ENCODE peak calls at places on chromosomes 6 and 20, in eight cellular contexts. U is upper lobe of right lung, D is upper lobe of left lung, K is tibial artery, J is IMR-90, O is psoas muscle, Q is HCT116, E is heart right ventricle. V is an unnamed sample. For H3K27me3, the result is how much of the 10 kb centered on the place peaks cover.

GRCh38 chr20:3311623-3312022 is 72.6 kb upstream of the SLC4A11 start:
- DNase-seq in D (no peak), K (no peak), J (no peak), E (no peak), O (no peak), Q (no peak), U (no peak), V (no peak)

GRCh38 chr20:46915580-46916243 is 21.1 kb downstream of the EYA2 start:
- DNase-seq in U (no peak), E (no peak), K (no peak), D (no peak), Q (no peak), J (peak), O (no peak), V (no peak)

GRCh38 chr20:49470922-49471321 is 11.5 kb downstream of the KCNB1 start:
- DNase-seq in J (no peak), U (no peak), D (no peak), E (no peak), K (no peak), O (no peak), Q (no peak), V (no peak)

GRCh38 chr6:163661271-163661671 is 246.8 kb downstream of the QKI start:
- DNase-seq in K (no peak), D (peak), O (no peak), Q (no peak), E (no peak), J (no peak), U (no peak), V (peak)

GRCh38 chr20:32823737-32824588 is 4.2 kb downstream of the MAPRE1 start:
- DNase-seq in Q (no peak), J (peak), O (no peak), U (no peak), K (no peak), D (no peak), E (no peak), V (no peak)

GRCh38 chr6:34301408-34301807 is 52.6 kb upstream of the SMIM29 start:
- DNase-seq in Q (no peak), O (peak), D (no peak), J (peak), U (no peak), K (peak), E (peak), V (no peak)

GRCh38 chr20:17969276-17969883 is 562 bp downstream of the MGME1 start:
- DNase-seq in U (no peak), J (no peak), D (peak), K (no peak), E (peak), O (peak), Q (no peak), V (no peak)

GRCh38 chr20:3250091-3250504 is 11.1 kb upstream of the SLC4A11 start:
- DNase-seq in J (no peak), Q (no peak), O (no peak), D (no peak), K (no peak), U (no peak), E (no peak), V (no peak)

GRCh38 chr20:4973330-4974097 is 27.8 kb downstream of the SLC23A2 start:
- DNase-seq in U (peak), Q (no peak), J (peak), D (peak), O (peak), E (peak), K (peak), V (peak)

GRCh38 chr6:170094686-170095272 is 196.1 kb downstream of the DLL1 start:
- DNase-seq in E (no peak), Q (no peak), D (peak), K (peak), U (peak), O (peak), J (no peak), V (no peak)

GRCh38 chr20:17871861-17872260 is 96.7 kb downstream of the SNX5 start:
- DNase-seq in E (no peak), O (no peak), U (no peak), Q (no peak), J (no peak), K (peak), D (no peak), V (no peak)

GRCh38 chr6:41033776-41034175 is 5.2 kb downstream of the UNC5CL start:
- DNase-seq in E (no peak), K (no peak), J (no peak), O (no peak), D (no peak), U (no peak), Q (no peak), V (no peak)

GRCh38 chr20:7269452-7269851 is 502.0 kb downstream of the BMP2 start:
- DNase-seq in Q (no peak), U (no peak), J (no peak), E (no peak), O (no peak), D (no peak), K (no peak), V (no peak)

GRCh38 chr20:52446421-52447231 is 255.0 kb upstream of the ZFP64 start:
- DNase-seq in U (no peak), Q (no peak), O (no peak), D (no peak), J (peak), K (no peak), E (no peak), V (no peak)

GRCh38 chr6:14664112-14664592 is 546.6 kb downstream of the CD83 start:
- DNase-seq in D (no peak), K (no peak), O (no peak), J (peak), Q (no peak), E (no peak), U (no peak), V (peak)

GRCh38 chr6:36459483-36459882 is 16.7 kb downstream of the KCTD20 start:
- DNase-seq in U (no peak), K (no peak), O (no peak), J (no peak), E (no peak), D (no peak), Q (no peak), V (no peak)

GRCh38 chr20:34877002-34877264 is 521 bp downstream of the ACSS2 start:
- DNase-seq in J (no peak), K (no peak), D (no peak), E (no peak), Q (no peak), O (no peak), U (no peak), V (no peak)

GRCh38 chr6:7765575-7766325 is 39.9 kb downstream of the BMP6 start:
- DNase-seq in O (peak), K (no peak), U (no peak), Q (no peak), J (peak), D (no peak), E (no peak), V (no peak)

GRCh38 chr6:106084106-106084963 is 1.8 kb upstream of the PRDM1 start:
- DNase-seq in J (peak), Q (peak), E (peak), U (no peak), K (no peak), O (peak), D (peak), V (peak)

GRCh38 chr6:145276746-145277145 is 458.6 kb downstream of the EPM2A start:
- DNase-seq in Q (no peak), J (peak), U (no peak), K (no peak), D (no peak), O (no peak), E (no peak), V (no peak)

GRCh38 chr6:170222498-170223471 is 68.1 kb downstream of the DLL1 start:
- DNase-seq in K (peak), O (no peak), J (no peak), D (peak), E (peak), U (peak), Q (no peak), V (no peak)

GRCh38 chr6:156538875-156539660 is 238.1 kb upstream of the ARID1B start:
- DNase-seq in D (no peak), K (no peak), O (no peak), U (no peak), J (no peak), Q (no peak), E (no peak), V (no peak)

GRCh38 chr6:99434702-99435530 is 9.8 kb upstream of the PNISR start:
- DNase-seq in K (no peak), D (no peak), O (no peak), U (no peak), E (no peak), Q (peak), J (peak), V (no peak)

GRCh38 chr6:42702200-42702599 is 20.2 kb downstream of the PRPH2 start:
- DNase-seq in J (peak), D (no peak), O (no peak), U (no peak), E (no peak), Q (peak), K (no peak), V (no peak)

GRCh38 chr6:133202610-133203343 is 38.4 kb upstream of the EYA4 start:
- DNase-seq in K (no peak), D (no peak), E (no peak), U (no peak), Q (no peak), O (no peak), J (peak), V (no peak)

GRCh38 chr6:41537359-41537758 is 8.8 kb upstream of the FOXP4 start:
- DNase-seq in Q (no peak), K (no peak), U (no peak), E (no peak), O (no peak), D (no peak), J (no peak), V (no peak)

GRCh38 chr20:63009988-63010769 is 3.4 kb upstream of the BHLHE23 start:
- DNase-seq in E (no peak), Q (no peak), U (no peak), D (no peak), K (no peak), O (no peak), J (peak), V (peak)

GRCh38 chr6:42960243-42961019 is at the start of gene GNMT:
- DNase-seq in K (peak), U (peak), J (no peak), O (peak), D (peak), E (peak), Q (no peak), V (no peak)

GRCh38 chr6:125802943-125803377 is 12.2 kb downstream of the NCOA7 start:
- DNase-seq in K (no peak), D (no peak), O (no peak), U (no peak), E (no peak), J (peak), Q (no peak), V (no peak)

GRCh38 chr20:3461911-3462677 is 8.7 kb upstream of the ATRN start:
- DNase-seq in U (no peak), E (no peak), D (no peak), J (no peak), K (no peak), O (no peak), Q (no peak), V (no peak)

GRCh38 chr6:118377711-118378414 is 170.2 kb upstream of the PLN start:
- DNase-seq in U (peak), Q (no peak), D (peak), E (peak), J (no peak), O (peak), K (no peak), V (no peak)

GRCh38 chr20:25177890-25178321 is 17.6 kb upstream of the ENTPD6 start:
- DNase-seq in D (peak), O (no peak), E (no peak), J (no peak), Q (no peak), U (peak), K (no peak), V (no peak)

GRCh38 chr6:40426341-40427066 is 160.7 kb downstream of the LRFN2 start:
- DNase-seq in Q (no peak), O (no peak), U (no peak), D (no peak), K (no peak), E (no peak), J (no peak), V (no peak)

GRCh38 chr6:15246217-15247211 is 645 bp downstream of the JARID2 start:
- DNase-seq in O (no peak), J (peak), E (no peak), Q (no peak), U (peak), K (no peak), D (no peak), V (no peak)

DNA sequence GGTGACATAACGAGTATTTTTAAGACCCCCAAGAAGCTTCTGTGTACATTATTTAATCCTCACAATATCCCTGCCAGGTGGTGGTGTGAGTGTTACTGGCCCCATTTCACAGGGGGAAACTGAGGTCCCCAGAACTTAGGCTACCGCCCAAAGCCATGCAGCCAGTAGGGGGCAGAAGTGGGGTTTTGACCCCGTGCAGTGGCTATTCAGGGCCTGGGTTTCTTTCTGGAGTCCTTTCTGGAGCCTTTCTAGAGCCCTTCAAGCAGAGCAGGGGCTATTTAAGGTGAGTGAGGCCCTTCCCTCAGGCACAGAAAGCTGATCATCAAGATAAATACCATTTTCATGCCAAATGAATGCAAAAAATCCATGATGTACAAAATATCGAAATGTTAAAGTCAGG is 59.0 kb downstream of the CTCFL start:
- DNase-seq in D (no peak), J (no peak), E (no peak), K (no peak), U (no peak), Q (no peak), O (no peak), V (no peak)
- TF ChIP-seq CTCF in D (no peak), J (no peak), E (no peak), K (no peak), U (peak), Q (peak), O (peak), V (peak)

GRCh38 chr20:9353916-9354276 is 160.5 kb upstream of the LAMP5 start:
- DNase-seq in E (no peak), U (no peak), O (no peak), D (no peak), Q (no peak), J (peak), K (no peak), V (no peak)
- H3K4me3 ChIP-seq in E (no peak), U (no peak), O (no peak), D (no peak), Q (no peak), J (no peak), K (no peak), V (no peak)

GRCh38 chr20:57988422-57988821 is 240.0 kb downstream of the ANKRD60 start:
- DNase-seq in D (no peak), E (no peak), Q (no peak), U (no peak), K (no peak), J (no peak), O (no peak), V (no peak)
- H3K27me3 ChIP-seq in D (under half), E (under half), Q (half or more), U (under half), K (under half), J (under half), O (under half), V (under half)

GRCh38 chr6:31827286-31828079 is at the start of gene HSPA1B:
- DNase-seq in K (peak), O (peak), U (peak), J (peak), Q (peak), D (peak), E (peak), V (peak)

GRCh38 chr6:31822038-31822821 is 5.3 kb upstream of the HSPA1B start:
- DNase-seq in U (peak), Q (no peak), E (peak), D (peak), K (peak), J (peak), O (peak), V (peak)

GRCh38 chr6:31821301-31822037 is 6.1 kb upstream of the HSPA1B start:
- DNase-seq in Q (no peak), K (peak), O (peak), J (peak), U (peak), D (peak), E (peak), V (peak)

GRCh38 chr6:31826793-31827285 is 699 bp upstream of the HSPA1B start:
- DNase-seq in K (peak), O (peak), E (peak), D (peak), Q (no peak), U (peak), J (no peak), V (no peak)

DNA sequence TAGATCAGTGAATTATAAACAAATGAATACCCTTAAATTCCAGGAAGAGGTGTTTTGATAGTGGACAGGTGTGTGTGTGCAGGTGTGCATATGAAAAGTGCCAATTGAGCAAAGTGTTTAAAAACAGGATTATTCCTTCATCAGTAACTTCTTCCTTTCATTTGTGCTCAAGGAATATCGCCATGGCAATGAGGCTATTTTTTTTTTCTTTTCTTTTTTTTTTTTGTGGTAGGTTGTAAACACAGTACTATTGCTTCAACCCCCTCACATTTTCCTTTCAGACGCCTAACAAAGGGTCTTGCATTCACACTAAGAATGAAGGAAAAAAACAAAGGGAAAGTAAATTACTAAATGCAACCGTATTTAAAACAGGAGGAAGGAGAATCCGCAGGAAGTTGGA is 2.0 kb upstream of the HSPA1B start:
- DNase-seq in E (no peak), J (no peak), O (no peak), K (no peak), Q (no peak), D (no peak), U (no peak), V (no peak)
- TF ChIP-seq CTCF in E (no peak), J (no peak), O (no peak), K (no peak), Q (no peak), D (no peak), U (no peak), V (no peak)

GRCh38 chr6:150698421-150698820 is 98.7 kb downstream of the PLEKHG1 start:
- DNase-seq in O (no peak), Q (no peak), U (no peak), D (no peak), K (no peak), E (no peak), J (no peak), V (no peak)
- H3K4me3 ChIP-seq in O (no peak), Q (no peak), U (no peak), D (no peak), K (no peak), E (no peak), J (no peak), V (no peak)